ENCODE peak calls at places on chromosomes 11 and 22, in five cellular contexts. Y is neuronal stem cell, Z is H9, A is IMR-90, N is H1. D is an unnamed sample.

GRCh38 chr22:47133263-47133662 is 370.8 kb downstream of the TBC1D22A start:
- DNase-seq in A (no peak), Y (no peak), N (no peak), Z (no peak), D (peak)

GRCh38 chr11:130379276-130379675 is 49.1 kb downstream of the ADAMTS8 start:
- DNase-seq in A (no peak), Y (no peak), N (no peak), Z (no peak), D (no peak)

GRCh38 chr11:118912742-118913410 is 12.8 kb downstream of the BCL9L start:
- DNase-seq in A (peak), Y (no peak), Z (no peak), N (no peak), D (peak)

GRCh38 chr22:39149915-39150847 is 2.3 kb downstream of the CBX7 start:
- DNase-seq in Z (peak), N (no peak), Y (no peak), A (no peak), D (peak)

GRCh38 chr11:46511352-46511751 is 82.5 kb downstream of the AMBRA1 start:
- DNase-seq in A (no peak), Y (no peak), Z (no peak), N (no peak), D (no peak)

GRCh38 chr11:134575504-134576230 is 163.6 kb upstream of the B3GAT1 start:
- DNase-seq in N (no peak), Y (no peak), Z (no peak), A (no peak), D (no peak)

GRCh38 chr11:43035011-43035564 is 276.7 kb upstream of the API5 start:
- DNase-seq in Z (no peak), A (no peak), N (no peak), Y (no peak), D (peak)

GRCh38 chr11:71203681-71204080 is 48.7 kb downstream of the SHANK2 start:
- DNase-seq in A (no peak), Z (no peak), Y (no peak), N (no peak), D (no peak)

GRCh38 chr11:45662096-45662664 is 3.2 kb downstream of the CHST1 start:
- DNase-seq in Z (no peak), N (no peak), Y (no peak), A (no peak), D (no peak)

GRCh38 chr11:125382211-125382807 is 113.8 kb downstream of the FEZ1 start:
- DNase-seq in Y (no peak), N (no peak), Z (no peak), A (no peak), D (no peak)

GRCh38 chr11:19715373-19715772 is 2.7 kb downstream of the NAV2 start:
- DNase-seq in N (no peak), Z (no peak), Y (no peak), A (peak), D (no peak)

GRCh38 chr11:26753738-26754504 is 32.1 kb upstream of the SLC5A12 start:
- DNase-seq in A (peak), Z (peak), Y (peak), N (no peak), D (peak)

GRCh38 chr11:1382831-1383607 is 6.7 kb upstream of the BRSK2 start:
- DNase-seq in A (peak), N (no peak), Z (peak), Y (no peak), D (peak)

GRCh38 chr11:100759106-100759505 is 72.0 kb downstream of the ARHGAP42 start:
- DNase-seq in Y (no peak), Z (no peak), N (no peak), A (no peak), D (peak)

GRCh38 chr11:102452461-102453285 is at the start of gene TMEM123:
- DNase-seq in N (peak), A (peak), Y (peak), Z (peak), D (peak)

GRCh38 chr11:3001496-3001895 is 9.4 kb upstream of the NAP1L4 start:
- DNase-seq in A (no peak), N (no peak), Y (no peak), Z (no peak), D (no peak)

DNA sequence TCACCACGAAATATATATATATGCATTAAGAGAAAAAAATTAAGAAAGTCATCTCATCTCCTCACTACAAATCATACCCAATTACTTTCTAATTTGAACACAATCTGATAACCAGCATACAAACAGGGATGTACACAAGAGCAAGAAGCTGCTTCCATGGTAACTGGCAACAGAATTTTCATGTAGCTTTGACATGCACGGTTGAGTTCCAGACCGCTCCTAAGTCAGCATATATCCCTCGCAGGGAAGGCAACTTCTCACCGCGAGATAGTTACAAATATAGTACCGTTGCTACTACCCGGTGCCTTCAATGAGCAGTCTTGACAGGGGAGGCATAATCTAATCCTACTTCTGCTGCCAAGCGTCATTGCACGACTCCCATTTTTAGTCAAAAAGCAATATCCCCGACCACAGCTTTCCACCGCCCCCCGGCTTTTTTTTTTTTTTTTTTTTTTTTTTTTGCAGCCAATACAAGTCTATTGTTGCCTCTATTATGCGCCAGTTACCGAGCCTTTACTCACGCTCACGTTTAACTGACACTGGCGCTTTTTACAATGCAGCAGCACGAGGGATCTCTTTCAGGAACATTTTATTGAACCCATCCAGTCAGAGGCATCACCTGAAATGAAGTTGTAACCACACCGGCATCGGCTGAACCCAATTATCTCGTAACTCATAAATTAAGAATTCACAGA is 2.2 kb downstream of the CADM1 start:
- DNase-seq in N (no peak), Z (no peak), Y (peak), A (peak), D (peak)
- H3K23ac ChIP-seq in N (no peak), Z (no peak), Y (no peak), A (peak), D (no peak)

GRCh38 chr11:91382946-91383345 is 841.7 kb upstream of the FAT3 start:
- DNase-seq in Y (no peak), A (no peak), Z (no peak), N (no peak), D (no peak)
- H3K23ac ChIP-seq in Y (no peak), A (no peak), Z (no peak), N (no peak), D (no peak)

DNA sequence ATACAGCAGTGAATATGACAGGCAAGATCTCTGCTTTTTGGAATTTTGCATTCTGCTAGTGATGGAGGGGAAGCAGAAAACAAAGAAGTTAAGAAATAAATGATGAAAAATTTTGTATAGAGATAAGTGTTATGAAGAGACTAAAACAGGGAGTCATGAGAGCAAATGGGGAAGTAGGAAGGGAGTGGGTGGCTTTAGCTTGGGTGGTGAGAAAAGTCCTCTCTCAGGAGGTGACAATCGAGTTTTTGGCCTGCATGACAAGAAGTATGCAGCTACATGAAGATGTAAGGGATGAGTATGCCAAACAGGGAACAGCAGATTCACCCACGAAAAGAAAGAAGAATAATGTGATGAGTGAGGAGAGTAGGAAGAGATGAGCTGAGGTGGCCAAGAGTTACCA is 80.7 kb upstream of the MPPED2 start:
- DNase-seq in Z (no peak), A (no peak), Y (no peak), N (no peak), D (no peak)
- H3K23ac ChIP-seq in Z (no peak), A (no peak), Y (no peak), N (no peak), D (no peak)

DNA sequence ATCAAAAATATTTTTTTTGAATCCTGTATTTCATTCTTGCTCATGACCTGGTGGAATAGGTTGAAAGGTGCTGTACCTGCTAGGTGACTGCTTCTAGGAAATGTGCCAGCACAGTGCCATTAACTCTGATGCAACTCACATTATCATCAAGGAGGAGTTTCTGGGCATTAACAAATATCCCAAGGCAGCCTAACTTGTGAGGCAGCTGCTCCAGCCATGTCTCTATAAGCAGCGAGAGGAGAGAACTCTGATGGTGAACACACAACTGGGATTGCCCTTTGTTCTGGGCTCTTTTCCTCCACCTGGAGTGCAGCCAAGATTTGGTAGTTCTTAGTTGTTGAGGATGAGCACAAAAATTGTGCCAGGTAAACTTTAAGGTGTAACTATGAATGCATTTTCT is 25.6 kb downstream of the HEPHL1 start:
- DNase-seq in Z (no peak), N (no peak), A (no peak), Y (no peak), D (no peak)
- H3K23ac ChIP-seq in Z (no peak), N (no peak), A (no peak), Y (no peak), D (no peak)

GRCh38 chr11:73636249-73636648 is 10.1 kb upstream of the PLEKHB1 start:
- DNase-seq in A (no peak), Y (no peak), Z (no peak), N (no peak), D (no peak)
- H3K23ac ChIP-seq in A (no peak), Y (no peak), Z (no peak), N (no peak), D (no peak)

DNA sequence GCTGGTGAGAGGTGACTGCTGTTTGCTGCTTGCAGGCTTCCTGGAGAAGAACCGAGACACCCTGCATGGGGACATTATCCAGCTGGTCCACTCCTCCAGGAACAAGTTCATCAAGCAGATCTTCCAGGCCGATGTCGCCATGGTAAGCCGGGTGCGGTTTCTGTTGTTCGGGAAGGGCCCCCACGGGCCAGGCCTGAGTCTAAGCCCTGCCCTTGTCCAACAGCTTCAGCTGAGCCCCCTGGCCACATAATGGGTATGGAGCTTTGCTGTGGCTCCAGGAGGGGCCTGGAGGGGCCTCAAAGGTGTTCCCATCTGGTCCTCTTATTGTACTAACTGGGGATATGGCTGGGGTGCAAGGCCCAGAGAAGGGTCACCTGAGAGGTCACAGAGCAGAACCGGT is 38.0 kb downstream of the MYO7A start:
- DNase-seq in Y (no peak), A (no peak), Z (no peak), N (no peak), D (no peak)
- H3K23ac ChIP-seq in Y (no peak), A (no peak), Z (no peak), N (no peak), D (no peak)

DNA sequence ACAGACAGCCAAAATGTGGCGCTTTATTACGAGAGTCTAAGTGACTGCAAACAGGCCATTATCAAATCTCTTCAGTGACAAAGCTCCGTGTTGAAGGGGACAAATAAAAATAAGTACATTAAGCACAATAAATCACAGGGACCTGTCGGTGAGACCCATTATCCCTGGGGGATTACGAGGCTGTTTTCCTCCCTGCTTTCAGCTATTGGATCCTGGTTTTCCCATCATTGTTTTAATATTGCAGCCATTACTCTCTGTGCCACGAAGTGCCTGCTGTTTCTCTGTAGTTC is 22.7 kb downstream of the LARGE1 start:
- DNase-seq in Z (no peak), Y (no peak), A (no peak), N (no peak), D (no peak)
- H3K23ac ChIP-seq in Z (no peak), Y (no peak), A (no peak), N (no peak), D (no peak)

GRCh38 chr11:35736952-35737351 is 74.4 kb downstream of the TRIM44 start:
- DNase-seq in Z (no peak), N (no peak), Y (no peak), A (no peak), D (no peak)
- H3K23ac ChIP-seq in Z (no peak), N (no peak), Y (no peak), A (no peak), D (no peak)

D was measured in mesendoderm.